ENCODE peak calls at places on chromosomes 6 and 20, in ten cellular contexts. X is mesendoderm; A is CD4-positive, CD25-positive, alpha-beta regulatory T cell; J is A549; H is cardiac muscle cell; C is right cardiac atrium; Y is lower lobe of right lung; F is tibial nerve; W is small intestine; O is IMR-90. Q is an unnamed sample.

GRCh38 chr6:121522771-121523386 is 87.4 kb downstream of the GJA1 start:
- DNase-seq in X (no peak), A (no peak), J (no peak), H (no peak), C (no peak), Y (no peak), F (no peak), W (no peak), O (peak), Q (no peak)

GRCh38 chr6:129393659-129394058 is 316.3 kb downstream of the ARHGAP18 start:
- DNase-seq in X (no peak), A (no peak), J (no peak), H (no peak), C (no peak), Y (no peak), F (no peak), W (no peak), O (no peak), Q (no peak)

GRCh38 chr6:17280552-17281090 is 540 bp upstream of the RBM24 start:
- DNase-seq in X (peak), A (no peak), J (no peak), H (peak), C (peak), Y (peak), F (peak), W (peak), O (no peak), Q (no peak)

GRCh38 chr6:139882234-139882633 is 507.8 kb upstream of the CITED2 start:
- DNase-seq in X (peak), A (no peak), J (no peak), H (no peak), C (no peak), Y (no peak), F (no peak), W (no peak), O (peak), Q (no peak)

GRCh38 chr20:38800882-38801281 is 4.6 kb upstream of the PPP1R16B start:
- DNase-seq in X (no peak), A (no peak), J (no peak), H (no peak), C (no peak), Y (no peak), F (no peak), W (no peak), O (no peak), Q (no peak)

GRCh38 chr6:88910922-88911778 is 52.3 kb downstream of the RNGTT start:
- DNase-seq in X (no peak), A (no peak), J (no peak), H (no peak), C (no peak), Y (no peak), F (no peak), W (no peak), O (no peak), Q (no peak)

GRCh38 chr20:20365593-20365992 is 2.3 kb upstream of the INSM1 start:
- DNase-seq in X (no peak), A (no peak), J (no peak), H (no peak), C (no peak), Y (no peak), F (no peak), W (no peak), O (no peak), Q (no peak)

GRCh38 chr20:25247100-25247665 is 702 bp upstream of the PYGB start:
- DNase-seq in X (peak), A (peak), J (peak), H (peak), C (peak), Y (peak), F (peak), W (peak), O (peak), Q (no peak)

GRCh38 chr6:26155066-26155925 is 68.1 kb downstream of the HFE start:
- DNase-seq in X (peak), A (no peak), J (peak), H (peak), C (peak), Y (peak), F (peak), W (peak), O (no peak), Q (peak)

GRCh38 chr20:62306440-62307187 is 3.8 kb downstream of the ADRM1 start:
- DNase-seq in X (no peak), A (no peak), J (no peak), H (no peak), C (peak), Y (no peak), F (no peak), W (no peak), O (no peak), Q (no peak)

GRCh38 chr20:62304331-62305148 is 1.7 kb downstream of the ADRM1 start:
- DNase-seq in X (no peak), A (no peak), J (peak), H (no peak), C (peak), Y (no peak), F (no peak), W (peak), O (no peak), Q (no peak)

GRCh38 chr20:62305765-62306431 is 3.1 kb downstream of the ADRM1 start:
- DNase-seq in X (no peak), A (no peak), J (no peak), H (no peak), C (peak), Y (no peak), F (no peak), W (peak), O (no peak), Q (no peak)

GRCh38 chr20:62303327-62304226 is 780 bp downstream of the ADRM1 start:
- DNase-seq in X (peak), A (no peak), J (no peak), H (peak), C (peak), Y (no peak), F (no peak), W (peak), O (no peak), Q (no peak)

GRCh38 chr20:62305149-62305764 is 2.5 kb downstream of the ADRM1 start:
- DNase-seq in X (peak), A (no peak), J (peak), H (no peak), C (peak), Y (no peak), F (no peak), W (no peak), O (no peak), Q (no peak)
- H3K27ac ChIP-seq in X (no peak), A (no peak), J (peak), H (no peak), C (no peak), Y (peak), F (no peak), W (no peak), O (no peak), Q (peak)

DNA sequence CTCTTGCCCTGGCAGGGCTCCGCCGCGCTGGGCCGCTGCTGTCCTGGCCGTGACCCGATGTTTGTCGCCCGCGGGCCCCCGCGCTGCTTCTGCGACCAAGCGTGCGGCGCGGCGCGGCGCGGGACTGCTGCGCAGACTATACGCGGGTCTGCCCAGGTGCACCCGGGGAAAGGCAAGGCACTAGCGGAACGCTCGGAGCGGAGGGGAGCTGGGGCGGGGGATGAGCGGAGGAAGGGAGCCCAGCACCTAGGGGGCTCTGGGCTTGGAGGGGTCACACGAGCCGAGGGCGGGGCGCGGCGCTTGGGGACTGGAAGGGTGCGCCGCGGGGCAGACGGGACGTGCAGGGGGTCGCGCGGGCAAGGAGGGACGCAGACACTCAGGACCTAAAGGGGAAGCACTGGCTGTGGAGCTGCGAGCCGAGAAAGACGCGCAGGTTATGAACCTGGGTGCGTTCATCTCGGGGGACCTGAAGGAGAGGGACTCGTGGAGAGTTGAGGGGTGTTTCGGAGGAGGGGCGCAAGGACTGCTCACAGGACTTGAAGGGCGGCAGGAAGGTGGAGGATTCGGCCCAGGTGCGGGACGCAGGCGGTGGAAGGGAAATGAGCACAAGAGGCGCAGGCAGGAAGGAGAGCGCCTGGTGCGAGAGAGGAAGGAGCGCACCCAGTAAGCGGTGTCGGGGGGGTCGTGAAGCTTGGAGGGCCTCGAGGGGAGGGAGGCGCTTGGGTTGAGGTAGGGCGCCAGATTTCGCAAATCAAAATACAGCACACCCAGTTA is 40.8 kb upstream of the ZNFX1 start:
- DNase-seq in X (peak), A (no peak), J (no peak), H (peak), C (no peak), Y (peak), F (no peak), W (no peak), O (no peak), Q (peak)
- H3K4me3 ChIP-seq in X (peak), A (peak), J (peak), H (peak), C (peak), Y (peak), F (no peak), W (no peak), O (peak), Q (no peak)

GRCh38 chr6:31586013-31586412 is at the start of gene LST1:
- DNase-seq in X (no peak), A (no peak), J (no peak), H (no peak), C (no peak), Y (no peak), F (peak), W (no peak), O (no peak), Q (no peak)
- H3K27ac ChIP-seq in X (no peak), A (peak), J (no peak), H (no peak), C (peak), Y (peak), F (no peak), W (peak), O (no peak), Q (peak)

DNA sequence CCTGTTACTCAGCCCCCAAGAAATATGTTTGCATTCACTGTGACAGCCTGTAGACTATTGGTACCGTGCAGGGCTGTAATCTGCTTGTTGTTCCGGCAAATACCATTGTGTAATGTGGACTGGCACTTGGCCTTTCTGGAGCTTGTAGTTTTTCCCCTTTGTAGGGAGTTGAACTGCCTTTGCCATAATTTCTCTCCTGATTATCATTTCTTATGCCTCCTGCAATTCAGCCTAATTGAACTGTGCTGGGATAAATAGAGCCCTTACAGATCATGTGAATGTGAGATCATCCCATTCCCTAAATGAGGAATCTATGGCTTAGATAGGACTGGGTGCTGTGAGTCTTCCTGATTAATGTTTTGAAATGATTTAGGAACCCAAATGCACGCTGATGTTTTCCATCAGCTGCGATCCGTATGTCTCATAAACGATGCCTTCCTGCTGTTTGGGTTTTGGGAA is 185.1 kb downstream of the JARID2 start:
- DNase-seq in X (no peak), A (no peak), J (no peak), H (no peak), C (no peak), Y (no peak), F (no peak), W (no peak), O (no peak), Q (no peak)
- H3K4me3 ChIP-seq in X (no peak), A (no peak), J (no peak), H (no peak), C (no peak), Y (no peak), F (no peak), W (no peak), O (no peak), Q (no peak)

DNA sequence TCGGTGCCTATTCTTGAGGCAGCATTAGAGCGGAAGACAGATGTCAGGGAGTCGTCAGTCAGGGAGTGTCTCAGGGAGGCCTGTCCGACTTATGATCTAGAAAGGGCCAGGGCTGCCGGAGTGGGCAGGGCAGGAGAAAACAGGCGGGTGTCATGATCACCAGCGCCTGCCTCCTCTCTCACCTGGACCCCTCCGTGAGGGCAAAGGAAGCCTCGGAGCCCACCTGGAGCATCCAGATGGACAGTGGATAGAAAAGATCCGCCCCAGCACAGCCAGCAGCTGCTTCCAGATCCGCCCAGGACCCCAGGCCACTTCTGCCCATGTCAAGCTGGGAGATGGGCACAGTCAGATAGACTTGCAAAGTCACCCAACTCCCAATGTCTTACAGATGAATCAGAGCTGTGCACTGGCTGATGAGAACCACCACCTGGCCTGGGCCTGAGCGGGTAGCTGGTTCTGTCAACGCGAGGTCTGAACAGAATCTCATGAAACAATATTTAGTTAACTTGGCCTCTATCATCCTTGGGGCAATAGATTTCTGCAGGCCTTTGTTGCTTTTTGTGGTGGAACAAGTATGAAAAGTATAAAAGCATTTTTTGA is 22.2 kb downstream of the PSMG4 start:
- DNase-seq in X (no peak), A (no peak), J (no peak), H (no peak), C (peak), Y (peak), F (no peak), W (no peak), O (peak), Q (no peak)
- H3K27ac ChIP-seq in X (no peak), A (no peak), J (peak), H (no peak), C (no peak), Y (peak), F (no peak), W (no peak), O (no peak), Q (no peak)

GRCh38 chr20:8132015-8132631 is at the start of gene PLCB1:
- DNase-seq in X (peak), A (peak), J (peak), H (peak), C (peak), Y (peak), F (peak), W (peak), O (peak), Q (peak)

GRCh38 chr20:8130840-8131526 is 1.1 kb upstream of the PLCB1 start:
- DNase-seq in X (no peak), A (no peak), J (no peak), H (no peak), C (no peak), Y (no peak), F (no peak), W (no peak), O (no peak), Q (no peak)

GRCh38 chr20:8131598-8132014 is 460 bp upstream of the PLCB1 start:
- DNase-seq in X (no peak), A (no peak), J (no peak), H (peak), C (no peak), Y (peak), F (no peak), W (no peak), O (peak), Q (no peak)

GRCh38 chr20:8132632-8133587 is 844 bp downstream of the PLCB1 start:
- DNase-seq in X (no peak), A (peak), J (no peak), H (peak), C (peak), Y (peak), F (peak), W (no peak), O (no peak), Q (no peak)

GRCh38 chr20:8133816-8134451 is 1.9 kb downstream of the PLCB1 start:
- DNase-seq in X (no peak), A (no peak), J (no peak), H (no peak), C (no peak), Y (no peak), F (no peak), W (no peak), O (no peak), Q (no peak)
- H3K4me3 ChIP-seq in X (no peak), A (no peak), J (no peak), H (no peak), C (peak), Y (peak), F (no peak), W (no peak), O (no peak), Q (no peak)

Q was measured in CD4-positive, alpha-beta memory T cell.